ENCODE peak calls at places on chromosome 1, in seven cellular contexts. C is BJ, L is thoracic aorta, G is cardiac fibroblast, P is ovary, D is lower leg skin, A is neural progenitor cell. E is an unnamed sample.

GRCh38 chr1:53869454-53870117 is 20.0 kb downstream of the YIPF1 start:
- DNase-seq in C (no peak), L (no peak), G (no peak), P (no peak), D (no peak), A (no peak), E (no peak)

GRCh38 chr1:51298322-51298705 is 32.0 kb downstream of the TTC39A start:
- DNase-seq in C (no peak), L (no peak), G (no peak), P (no peak), D (no peak), A (no peak), E (no peak)

GRCh38 chr1:209045326-209046057 is 538.0 kb upstream of the CAMK1G start:
- DNase-seq in C (no peak), L (no peak), G (no peak), P (no peak), D (no peak), A (no peak), E (peak)

GRCh38 chr1:41528726-41529605 is 44.5 kb upstream of the EDN2 start:
- DNase-seq in C (no peak), L (no peak), G (no peak), P (no peak), D (peak), A (no peak), E (no peak)

GRCh38 chr1:9294440-9294773 is 1.7 kb downstream of the SPSB1 start:
- DNase-seq in C (no peak), L (no peak), G (peak), P (no peak), D (no peak), A (no peak), E (peak)

GRCh38 chr1:6634278-6635052 is 9.8 kb downstream of the THAP3 start:
- DNase-seq in C (no peak), L (no peak), G (peak), P (peak), D (no peak), A (peak), E (peak)

GRCh38 chr1:212514782-212515181 is 82.1 kb downstream of the NENF start:
- DNase-seq in C (no peak), L (no peak), G (no peak), P (no peak), D (no peak), A (peak), E (no peak)

GRCh38 chr1:53145942-53146708 is 3.7 kb upstream of the SLC1A7 start:
- DNase-seq in C (peak), L (no peak), G (peak), P (peak), D (peak), A (peak), E (peak)

GRCh38 chr1:27487927-27488522 is 1.9 kb downstream of the WASF2 start:
- DNase-seq in C (no peak), L (no peak), G (peak), P (no peak), D (no peak), A (no peak), E (no peak)

GRCh38 chr1:204103121-204103741 is 30.3 kb downstream of the SOX13 start:
- DNase-seq in C (no peak), L (no peak), G (no peak), P (no peak), D (no peak), A (peak), E (no peak)

GRCh38 chr1:158521666-158522058 is 32.5 kb downstream of the OR6Y1 start:
- DNase-seq in C (no peak), L (no peak), G (no peak), P (no peak), D (no peak), A (no peak), E (no peak)

GRCh38 chr1:158527190-158527815 is 26.9 kb downstream of the OR6Y1 start:
- DNase-seq in C (no peak), L (no peak), G (peak), P (no peak), D (no peak), A (no peak), E (no peak)
- TF ChIP-seq CTCF in C (peak), L (no peak), G (peak), P (no peak), D (no peak), A (no peak), E (peak)

GRCh38 chr1:206658981-206659273 is 23.6 kb downstream of the DYRK3 start:
- DNase-seq in C (no peak), L (no peak), G (no peak), P (no peak), D (no peak), A (no peak), E (no peak)
- H3K4me3 ChIP-seq in C (no peak), L (no peak), G (no peak), P (no peak), D (no peak), A (no peak), E (no peak)

GRCh38 chr1:226642421-226642820 is 93.9 kb downstream of the STUM start:
- DNase-seq in C (no peak), L (no peak), G (no peak), P (no peak), D (no peak), A (no peak), E (no peak)

GRCh38 chr1:226644541-226645176 is 94.4 kb downstream of the ITPKB start:
- DNase-seq in C (no peak), L (no peak), G (no peak), P (no peak), D (peak), A (no peak), E (no peak)

GRCh38 chr1:226645279-226645976 is 93.7 kb downstream of the ITPKB start:
- DNase-seq in C (no peak), L (no peak), G (no peak), P (no peak), D (peak), A (no peak), E (no peak)

GRCh38 chr1:226643167-226643566 is 94.6 kb downstream of the STUM start:
- DNase-seq in C (no peak), L (no peak), G (no peak), P (peak), D (no peak), A (no peak), E (peak)

DNA sequence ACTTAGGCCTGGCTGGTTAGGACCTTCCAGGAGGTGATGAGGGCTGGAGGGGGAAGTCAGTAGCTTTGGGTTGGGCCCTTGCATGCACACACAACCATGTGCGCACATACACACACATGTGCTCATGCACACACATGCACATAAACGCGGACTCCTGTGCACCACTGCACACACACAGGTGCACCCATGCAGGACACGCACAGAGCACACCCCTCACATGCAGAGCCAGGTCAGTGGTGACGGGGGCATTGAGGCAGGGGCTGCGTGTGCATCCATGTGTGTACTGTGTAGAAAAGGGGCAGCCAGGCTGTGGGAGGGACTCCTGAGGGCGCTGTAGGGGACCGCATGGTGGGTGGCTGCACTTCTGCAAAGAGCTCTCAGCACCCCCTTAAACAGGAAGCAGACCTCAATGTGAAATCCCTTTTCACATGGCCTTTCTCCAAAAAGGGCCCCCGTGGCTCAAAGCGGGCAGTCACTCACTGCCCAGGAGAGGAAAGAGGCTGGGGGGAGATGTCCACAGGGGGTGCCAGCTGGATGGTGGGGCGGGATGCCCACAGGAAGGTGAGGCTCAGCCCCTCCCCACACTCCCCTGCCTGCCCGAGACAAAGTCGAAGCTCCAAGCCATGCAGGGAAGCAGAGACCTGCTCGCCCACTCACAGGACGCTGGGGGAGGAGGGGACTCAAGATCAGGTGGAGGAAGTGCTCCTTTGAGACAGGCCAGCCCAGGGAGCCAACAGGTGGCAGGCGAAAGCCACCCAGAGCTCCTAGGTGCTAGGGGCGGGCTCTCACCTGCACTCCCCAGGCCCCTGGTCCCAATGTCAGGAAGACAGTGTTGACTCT is 95.2 kb downstream of the ITPKB start:
- DNase-seq in C (no peak), L (no peak), G (no peak), P (no peak), D (peak), A (no peak), E (no peak)
- TF ChIP-seq CTCF in C (no peak), L (no peak), G (no peak), P (no peak), D (no peak), A (no peak), E (no peak)

DNA sequence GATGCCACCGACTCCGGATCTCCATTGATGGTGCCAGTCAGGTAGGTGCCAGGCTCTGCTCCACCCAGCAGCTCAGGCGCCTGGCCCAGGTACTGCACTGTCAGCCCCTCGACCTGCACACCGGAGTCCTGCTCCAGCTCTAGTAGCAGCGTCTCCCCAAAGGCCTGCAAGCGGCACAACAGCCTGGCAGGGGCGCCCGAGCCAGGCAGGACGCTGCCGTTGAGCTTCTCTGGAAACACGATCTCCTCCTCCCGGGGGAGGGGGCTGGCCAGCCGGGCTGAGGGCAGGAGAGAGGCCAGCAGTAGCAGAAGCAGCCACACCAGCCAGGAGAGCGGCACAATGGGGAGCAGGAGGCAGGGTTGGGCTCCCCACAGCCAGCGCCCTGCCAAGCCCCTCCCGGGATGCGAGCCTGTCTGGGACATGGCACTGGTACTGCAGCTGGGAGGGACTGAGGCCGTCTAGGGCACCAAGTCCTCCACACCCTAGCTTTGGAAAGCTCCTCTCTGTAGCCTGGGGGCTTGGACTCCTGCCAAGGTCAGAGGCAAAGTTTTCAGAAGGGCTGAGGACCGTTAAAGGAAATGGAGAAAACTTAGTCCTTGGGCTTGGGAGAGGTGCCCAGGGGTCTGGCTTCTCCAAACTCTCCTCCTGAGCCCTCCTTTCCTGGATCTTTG is 513 bp downstream of the ADAMTS4 start:
- DNase-seq in C (no peak), L (no peak), G (no peak), P (peak), D (peak), A (peak), E (peak)
- H3K4me3 ChIP-seq in C (peak), L (peak), G (peak), P (peak), D (peak), A (peak), E (peak)

GRCh38 chr1:10771789-10772188 is 24.7 kb downstream of the CASZ1 start:
- DNase-seq in C (no peak), L (no peak), G (no peak), P (no peak), D (no peak), A (no peak), E (no peak)
- TF ChIP-seq CTCF in C (no peak), L (no peak), G (no peak), P (no peak), D (no peak), A (no peak), E (no peak)

DNA sequence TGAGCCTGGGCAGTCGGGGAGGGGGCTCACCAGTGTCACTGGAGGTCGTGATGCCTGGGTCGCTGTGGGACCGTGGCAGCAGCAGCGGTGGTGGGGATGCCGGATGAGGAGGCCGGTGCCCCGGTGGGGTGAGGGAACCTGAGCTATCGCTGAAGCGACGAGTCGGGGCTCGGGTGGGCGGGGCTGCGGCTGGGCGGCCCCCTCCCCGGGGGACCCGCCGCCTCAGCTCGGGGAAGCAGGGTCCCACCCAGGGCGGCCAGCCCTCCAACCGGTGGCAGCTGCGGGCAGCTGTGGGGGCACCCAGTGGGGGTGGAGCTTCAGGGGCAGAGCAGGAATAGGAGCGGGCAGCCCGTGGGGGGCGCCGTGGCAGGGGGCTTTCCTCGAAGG is 5.0 kb downstream of the ENTREP3 start:
- DNase-seq in C (no peak), L (no peak), G (no peak), P (no peak), D (no peak), A (no peak), E (no peak)
- H3K4me3 ChIP-seq in C (no peak), L (peak), G (no peak), P (no peak), D (no peak), A (peak), E (no peak)

DNA sequence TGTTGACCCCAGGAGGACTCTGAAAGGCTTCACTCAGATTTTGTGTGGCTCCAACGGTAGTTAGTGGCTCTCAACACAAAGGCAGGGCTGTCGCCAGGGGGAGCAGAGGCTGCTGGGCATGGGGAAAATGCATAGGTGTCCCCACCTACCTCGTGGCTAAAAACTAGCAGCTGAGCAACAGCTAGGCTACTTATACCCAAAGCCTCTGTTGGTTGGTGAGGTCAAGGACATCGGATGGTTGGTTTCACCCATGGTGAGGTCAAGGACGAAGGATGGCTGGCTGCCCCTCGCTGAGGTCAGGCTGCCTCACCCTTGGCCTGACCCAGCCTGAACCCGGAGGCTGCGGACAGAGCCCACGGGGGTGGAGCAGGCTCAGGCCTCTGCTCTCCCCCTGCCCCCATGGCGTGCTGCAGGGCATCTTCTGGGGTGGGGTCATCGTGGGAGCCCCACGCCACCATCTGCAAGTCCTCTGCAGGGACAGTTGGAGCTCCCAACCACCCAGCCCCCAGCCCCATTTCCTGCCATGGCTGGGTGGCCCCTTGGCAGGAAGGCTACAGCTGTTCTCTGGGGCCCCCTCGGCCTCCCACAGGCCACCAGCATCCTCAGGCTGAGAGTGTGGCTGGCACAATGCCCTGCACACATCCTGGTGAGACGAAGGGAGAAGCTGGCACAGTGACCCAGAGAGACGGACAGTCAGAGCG is 8.5 kb upstream of the GNB1 start:
- DNase-seq in C (no peak), L (no peak), G (no peak), P (no peak), D (no peak), A (peak), E (no peak)
- TF ChIP-seq CTCF in C (no peak), L (no peak), G (no peak), P (no peak), D (no peak), A (peak), E (peak)

GRCh38 chr1:219271914-219272545 is 98.4 kb downstream of the LYPLAL1 start:
- DNase-seq in C (no peak), L (no peak), G (no peak), P (no peak), D (no peak), A (no peak), E (peak)
- H3K4me3 ChIP-seq in C (no peak), L (peak), G (no peak), P (no peak), D (no peak), A (no peak), E (no peak)

GRCh38 chr1:145858238-145858936 is 494 bp downstream of the PIAS3 start:
- DNase-seq in C (no peak), L (no peak), G (peak), P (peak), D (peak), A (peak), E (peak)

GRCh38 chr1:145858937-145859490 is at the start of gene PIAS3:
- DNase-seq in C (peak), L (peak), G (peak), P (peak), D (peak), A (peak), E (peak)

GRCh38 chr1:145857170-145857569 is 1.7 kb downstream of the PIAS3 start:
- DNase-seq in C (no peak), L (no peak), G (no peak), P (no peak), D (no peak), A (no peak), E (no peak)

GRCh38 chr1:145863272-145863671 is 4.4 kb upstream of the PIAS3 start:
- DNase-seq in C (no peak), L (no peak), G (no peak), P (no peak), D (no peak), A (no peak), E (no peak)

GRCh38 chr1:145859491-145860159 is 744 bp upstream of the PIAS3 start:
- DNase-seq in C (peak), L (peak), G (peak), P (peak), D (peak), A (peak), E (peak)
- TF ChIP-seq CTCF in C (peak), L (peak), G (peak), P (peak), D (no peak), A (no peak), E (no peak)

GRCh38 chr1:81801834-81802531 is 1.2 kb downstream of the ADGRL2 start:
- DNase-seq in C (no peak), L (no peak), G (peak), P (peak), D (peak), A (peak), E (peak)
- H3K4me3 ChIP-seq in C (peak), L (peak), G (peak), P (peak), D (peak), A (peak), E (peak)